ENCODE peak calls at places on chromosomes 7 and 10, in ten cellular contexts. W is AG08396; K is nucleus accumbens; V is stimulated activated CD4-positive, alpha-beta T cell treated with anti-CD3 and anti-CD28 coated beads, Interleukin-4, amount 100 ng/mL, for 1 hour; S is HuH-7.5; Q is prostate gland; E is activated B cell treated with CpG ODN at 0.5 μM for 24 hours; O is foreskin keratinocyte; J is smooth muscle cell of the brain vasculature; A is Caki2. X is an unnamed sample.

GRCh38 chr7:98110249-98111022 is 3.8 kb downstream of the LMTK2 start:
- DNase-seq in W (no peak), K (no peak), V (no peak), S (no peak), Q (no peak), E (no peak), O (no peak), J (no peak), A (no peak), X (no peak)

GRCh38 chr10:133439517-133440461 is 14.0 kb upstream of the SCART1 start:
- DNase-seq in W (no peak), K (no peak), V (no peak), S (no peak), Q (no peak), E (no peak), O (no peak), J (no peak), A (no peak), X (no peak)

GRCh38 chr7:14806886-14807285 is 95.7 kb downstream of the DGKB start:
- DNase-seq in W (no peak), K (no peak), V (no peak), S (no peak), Q (no peak), E (no peak), O (no peak), J (peak; percentile 3), A (no peak), X (peak; percentile 3)

GRCh38 chr10:94578790-94579189 is 33.2 kb downstream of the HELLS start:
- DNase-seq in W (no peak), K (no peak), V (no peak), S (no peak), Q (no peak), E (no peak), O (no peak), J (no peak), A (no peak), X (no peak)

GRCh38 chr7:17315974-17316373 is 17.5 kb downstream of the AHR start:
- DNase-seq in W (no peak), K (no peak), V (no peak), S (no peak), Q (no peak), E (no peak), O (no peak), J (no peak), A (no peak), X (no peak)

GRCh38 chr10:33032354-33033254 is 74.6 kb upstream of the ITGB1 start:
- DNase-seq in W (peak; percentile 66), K (no peak), V (no peak), S (no peak), Q (no peak), E (no peak), O (peak; percentile 67), J (no peak), A (no peak), X (no peak)

GRCh38 chr7:7554647-7555575 is 11.8 kb upstream of the MIOS start:
- DNase-seq in W (no peak), K (no peak), V (no peak), S (no peak), Q (no peak), E (no peak), O (no peak), J (no peak), A (peak; percentile 41), X (no peak)

GRCh38 chr10:283916-284356 is 148.7 kb downstream of the ZMYND11 start:
- DNase-seq in W (no peak), K (no peak), V (peak; percentile 10), S (no peak), Q (no peak), E (no peak), O (no peak), J (no peak), A (no peak), X (no peak)

GRCh38 chr7:28002638-28003037 is 178.0 kb downstream of the JAZF1 start:
- DNase-seq in W (no peak), K (no peak), V (no peak), S (no peak), Q (no peak), E (no peak), O (no peak), J (no peak), A (peak; percentile 14), X (no peak)

GRCh38 chr10:18222870-18223269 is 82.6 kb downstream of the CACNB2 start:
- DNase-seq in W (no peak), K (no peak), V (no peak), S (no peak), Q (no peak), E (no peak), O (no peak), J (no peak), A (no peak), X (no peak)

GRCh38 chr10:132374176-132374575 is 22.8 kb upstream of the PWWP2B start:
- DNase-seq in W (no peak), K (no peak), V (no peak), S (no peak), Q (no peak), E (no peak), O (no peak), J (no peak), A (no peak), X (no peak)

GRCh38 chr10:49798275-49798674 is 36.2 kb upstream of the OGDHL start:
- DNase-seq in W (no peak), K (no peak), V (no peak), S (no peak), Q (no peak), E (no peak), O (no peak), J (no peak), A (no peak), X (no peak)

GRCh38 chr7:90958669-90959068 is 305.6 kb upstream of the FZD1 start:
- DNase-seq in W (peak; percentile 8), K (no peak), V (no peak), S (no peak), Q (no peak), E (no peak), O (no peak), J (no peak), A (no peak), X (peak; percentile 18)

GRCh38 chr10:19767876-19768275 is 48.4 kb upstream of the PLXDC2 start:
- DNase-seq in W (no peak), K (no peak), V (no peak), S (no peak), Q (no peak), E (no peak), O (no peak), J (no peak), A (no peak), X (no peak)

GRCh38 chr10:35913628-35914027 is 271.5 kb upstream of the FZD8 start:
- DNase-seq in W (peak; percentile 17), K (no peak), V (no peak), S (no peak), Q (no peak), E (no peak), O (peak; percentile 77), J (no peak), A (no peak), X (no peak)

GRCh38 chr7:129553861-129554530 is 51.7 kb downstream of the SMKR1 start:
- DNase-seq in W (peak; percentile 26), K (no peak), V (peak; percentile 30), S (no peak), Q (no peak), E (no peak), O (no peak), J (no peak), A (no peak), X (no peak)

GRCh38 chr10:49037187-49037586 is 78.1 kb downstream of the VSTM4 start:
- DNase-seq in W (no peak), K (no peak), V (no peak), S (no peak), Q (no peak), E (no peak), O (no peak), J (no peak), A (peak; percentile 79), X (no peak)

GRCh38 chr7:54541941-54542618 is at the start of gene VSTM2A:
- DNase-seq in W (peak; percentile 44), K (no peak), V (no peak), S (no peak), Q (no peak), E (no peak), O (no peak), J (no peak), A (no peak), X (no peak)

GRCh38 chr10:124366825-124367224 is 51.9 kb downstream of the OAT start:
- DNase-seq in W (no peak), K (no peak), V (no peak), S (no peak), Q (no peak), E (no peak), O (no peak), J (no peak), A (no peak), X (no peak)

GRCh38 chr7:157498690-157499089 is 161.9 kb downstream of the DNAJB6 start:
- DNase-seq in W (no peak), K (no peak), V (no peak), S (no peak), Q (no peak), E (no peak), O (no peak), J (no peak), A (no peak), X (no peak)

GRCh38 chr10:97131702-97132101 is 54.1 kb downstream of the SLIT1 start:
- DNase-seq in W (no peak), K (no peak), V (no peak), S (no peak), Q (no peak), E (no peak), O (no peak), J (no peak), A (no peak), X (no peak)

GRCh38 chr10:43644252-43644651 is 4.4 kb downstream of the ZNF32 start:
- DNase-seq in W (no peak), K (no peak), V (no peak), S (no peak), Q (no peak), E (no peak), O (no peak), J (no peak), A (peak; percentile 14), X (no peak)

GRCh38 chr7:30502470-30503251 is 2.0 kb downstream of the GGCT start:
- DNase-seq in W (no peak), K (no peak), V (no peak), S (no peak), Q (no peak), E (no peak), O (no peak), J (no peak), A (no peak), X (no peak)

GRCh38 chr10:84114088-84114667 is 25.1 kb upstream of the GHITM start:
- DNase-seq in W (no peak), K (no peak), V (no peak), S (no peak), Q (no peak), E (no peak), O (no peak), J (no peak), A (no peak), X (no peak)

GRCh38 chr7:139453673-139454321 is 29.7 kb downstream of the KLRG2 start:
- DNase-seq in W (peak; percentile 27), K (no peak), V (no peak), S (no peak), Q (no peak), E (no peak), O (no peak), J (no peak), A (no peak), X (no peak)

GRCh38 chr7:38070718-38071117 is 107.3 kb upstream of the STARD3NL start:
- DNase-seq in W (peak; percentile 27), K (no peak), V (no peak), S (no peak), Q (no peak), E (no peak), O (no peak), J (no peak), A (no peak), X (no peak)

GRCh38 chr7:931871-932650 is 22.4 kb downstream of the ADAP1 start:
- DNase-seq in W (no peak), K (no peak), V (no peak), S (no peak), Q (no peak), E (no peak), O (no peak), J (no peak), A (no peak), X (no peak)

GRCh38 chr7:157021893-157022680 is 11.6 kb upstream of the MNX1 start:
- DNase-seq in W (no peak), K (no peak), V (no peak), S (no peak), Q (no peak), E (no peak), O (no peak), J (no peak), A (no peak), X (no peak)

X was measured in AG04450.